ENCODE peak calls at places on chromosomes 3 and 15, in nine cellular contexts. J, W, O, H, C, B, G, X and K are unnamed samples.

GRCh38 chr15:58931985-58932384 is 1.5 kb downstream of the SLTM start:
- DNase-seq in J (no peak), W (peak), O (no peak), H (peak), C (peak), B (peak), G (no peak), X (no peak), K (no peak)

GRCh38 chr3:70963412-70963811 is 620.1 kb downstream of the FOXP1 start:
- DNase-seq in J (no peak), W (no peak), O (no peak), H (no peak), C (no peak), B (no peak), G (peak), X (no peak), K (no peak)

GRCh38 chr3:193955719-193956118 is 180.2 kb upstream of the HES1 start:
- DNase-seq in J (no peak), W (no peak), O (no peak), H (no peak), C (no peak), B (no peak), G (no peak), X (no peak), K (no peak)

GRCh38 chr3:171614318-171614967 is 154.2 kb upstream of the TNIK start:
- DNase-seq in J (no peak), W (peak), O (no peak), H (peak), C (peak), B (no peak), G (peak), X (no peak), K (no peak)

GRCh38 chr3:189683576-189684255 is 52.5 kb downstream of the TP63 start:
- DNase-seq in J (no peak), W (peak), O (no peak), H (no peak), C (no peak), B (no peak), G (no peak), X (no peak), K (no peak)

GRCh38 chr15:92617197-92618037 is 38.2 kb downstream of the FAM174B start:
- DNase-seq in J (no peak), W (peak), O (no peak), H (no peak), C (peak), B (no peak), G (no peak), X (peak), K (no peak)

GRCh38 chr3:146256851-146257486 is 6.1 kb upstream of the PLSCR4 start:
- DNase-seq in J (no peak), W (peak), O (no peak), H (peak), C (no peak), B (peak), G (no peak), X (no peak), K (no peak)

GRCh38 chr3:49098429-49098828 is 4.6 kb upstream of the QRICH1 start:
- DNase-seq in J (no peak), W (no peak), O (no peak), H (no peak), C (peak), B (no peak), G (no peak), X (no peak), K (no peak)

GRCh38 chr3:101262393-101263240 is 57.8 kb downstream of the IMPG2 start:
- DNase-seq in J (no peak), W (no peak), O (no peak), H (no peak), C (no peak), B (no peak), G (no peak), X (no peak), K (no peak)

GRCh38 chr15:96720251-96720650 is 389.8 kb downstream of the NR2F2 start:
- DNase-seq in J (no peak), W (no peak), O (no peak), H (no peak), C (no peak), B (no peak), G (no peak), X (no peak), K (no peak)

GRCh38 chr3:139355502-139355901 is 11.7 kb downstream of the MRPS22 start:
- DNase-seq in J (peak), W (peak), O (no peak), H (no peak), C (no peak), B (peak), G (no peak), X (no peak), K (peak)

GRCh38 chr3:20843037-20843436 is 657.0 kb upstream of the SGO1 start:
- DNase-seq in J (no peak), W (no peak), O (no peak), H (no peak), C (no peak), B (no peak), G (no peak), X (no peak), K (no peak)